ENCODE peak calls at places on chromosomes 16 and 17, in seven cellular contexts. W, E, G, N, J, M and L are unnamed samples.

GRCh38 chr17:57107498-57108101 is 22.6 kb downstream of the AKAP1 start:
- DNase-seq in W (no peak), E (no peak), G (peak; percentile 42), N (peak; percentile 92), J (no peak), M (peak; percentile 18), L (no peak)

GRCh38 chr16:88979616-88980015 is 2.6 kb upstream of the CBFA2T3 start:
- DNase-seq in W (no peak), E (no peak), G (no peak), N (no peak), J (no peak), M (no peak), L (no peak)

GRCh38 chr16:79658301-79659001 is 57.9 kb upstream of the MAF start:
- DNase-seq in W (no peak), E (no peak), G (peak; percentile 35), N (peak; percentile 40), J (no peak), M (peak; percentile 13), L (no peak)

GRCh38 chr16:25060920-25061319 is 45.8 kb upstream of the ARHGAP17 start:
- DNase-seq in W (no peak), E (no peak), G (peak; percentile 31), N (no peak), J (no peak), M (no peak), L (no peak)

GRCh38 chr17:79813826-79814623 is 17.1 kb upstream of the CBX8 start:
- DNase-seq in W (no peak), E (no peak), G (no peak), N (peak; percentile 38), J (no peak), M (peak; percentile 23), L (no peak)

GRCh38 chr17:60073621-60074020 is 5.1 kb downstream of the HEATR6 start:
- DNase-seq in W (no peak), E (no peak), G (no peak), N (no peak), J (no peak), M (no peak), L (no peak)

GRCh38 chr17:78144146-78144719 is 2.0 kb upstream of the C17orf99 start:
- DNase-seq in W (peak; percentile 74), E (no peak), G (peak; percentile 76), N (peak; percentile 90), J (peak; percentile 92), M (no peak), L (no peak)

GRCh38 chr16:57555831-57556230 is 13.4 kb downstream of the ADGRG5 start:
- DNase-seq in W (no peak), E (no peak), G (no peak), N (no peak), J (no peak), M (no peak), L (no peak)

GRCh38 chr16:72561-73537 is at the start of gene RHBDF1:
- DNase-seq in W (no peak), E (no peak), G (peak; percentile 47), N (peak; percentile 81), J (peak; percentile 69), M (peak; percentile 90), L (no peak)

GRCh38 chr17:8888704-8889302 is 21.3 kb upstream of the PIK3R6 start:
- DNase-seq in W (no peak), E (no peak), G (no peak), N (no peak), J (no peak), M (no peak), L (no peak)

GRCh38 chr17:59561042-59561441 is 4.4 kb upstream of the DHX40 start:
- DNase-seq in W (no peak), E (no peak), G (peak; percentile 3), N (peak; percentile 43), J (no peak), M (peak; percentile 22), L (no peak)

GRCh38 chr16:78748471-78748929 is 649.0 kb downstream of the WWOX start:
- DNase-seq in W (no peak), E (no peak), G (no peak), N (no peak), J (no peak), M (no peak), L (no peak)

GRCh38 chr17:75922963-75923874 is 17.6 kb downstream of the FBF1 start:
- DNase-seq in W (no peak), E (no peak), G (no peak), N (no peak), J (no peak), M (no peak), L (no peak)

GRCh38 chr17:45355087-45355486 is 38.3 kb upstream of the MAP3K14 start:
- DNase-seq in W (no peak), E (no peak), G (no peak), N (peak; percentile 7), J (no peak), M (no peak), L (no peak)

GRCh38 chr16:75288596-75289120 is 37.2 kb upstream of the BCAR1 start:
- DNase-seq in W (no peak), E (no peak), G (no peak), N (no peak), J (no peak), M (no peak), L (no peak)

GRCh38 chr17:50205111-50205821 is 3.8 kb upstream of the COL1A1 start:
- DNase-seq in W (no peak), E (no peak), G (peak; percentile 60), N (no peak), J (peak; percentile 48), M (no peak), L (no peak)

GRCh38 chr16:29705030-29705429 is 26.1 kb downstream of the QPRT start:
- DNase-seq in W (no peak), E (no peak), G (no peak), N (no peak), J (no peak), M (no peak), L (no peak)

GRCh38 chr16:31134091-31134571 is 1.4 kb downstream of the PRSS8 start:
- DNase-seq in W (no peak), E (no peak), G (peak; percentile 24), N (peak; percentile 22), J (no peak), M (no peak), L (no peak)

GRCh38 chr17:5592382-5592781 is 8.1 kb upstream of the NLRP1 start:
- DNase-seq in W (no peak), E (peak; percentile 16), G (peak; percentile 44), N (peak; percentile 55), J (no peak), M (peak; percentile 69), L (peak; percentile 28)

GRCh38 chr16:4140652-4141051 is 24.4 kb upstream of the ADCY9 start:
- DNase-seq in W (no peak), E (no peak), G (peak; percentile 63), N (no peak), J (no peak), M (no peak), L (no peak)

GRCh38 chr16:6016530-6017184 is 919.1 kb upstream of the EEF2KMT start:
- DNase-seq in W (no peak), E (no peak), G (no peak), N (peak; percentile 54), J (no peak), M (peak; percentile 90), L (no peak)

GRCh38 chr16:27671410-27671809 is 121.5 kb downstream of the KATNIP start:
- DNase-seq in W (no peak), E (no peak), G (no peak), N (no peak), J (no peak), M (no peak), L (no peak)

GRCh38 chr16:914453-914852 is 56.3 kb downstream of the LMF1 start:
- DNase-seq in W (no peak), E (no peak), G (peak; percentile 23), N (no peak), J (no peak), M (no peak), L (no peak)

GRCh38 chr17:4987767-4988083 is 250 bp upstream of the CAMTA2 start:
- DNase-seq in W (no peak), E (no peak), G (no peak), N (no peak), J (no peak), M (no peak), L (no peak)

GRCh38 chr17:76260669-76261068 is 4.5 kb upstream of the UBALD2 start:
- DNase-seq in W (no peak), E (no peak), G (no peak), N (no peak), J (no peak), M (no peak), L (no peak)

GRCh38 chr17:27577124-27577761 is 53.7 kb upstream of the LGALS9 start:
- DNase-seq in W (peak; percentile 69), E (no peak), G (peak; percentile 82), N (no peak), J (no peak), M (peak; percentile 60), L (no peak)

GRCh38 chr16:75305364-75306101 is 54.1 kb upstream of the BCAR1 start:
- DNase-seq in W (no peak), E (peak; percentile 99), G (peak; percentile 100), N (peak; percentile 92), J (peak; percentile 40), M (no peak), L (peak; percentile 100)

GRCh38 chr16:56985962-56986360 is 3.4 kb upstream of the NLRC5 start:
- DNase-seq in W (no peak), E (no peak), G (no peak), N (no peak), J (no peak), M (no peak), L (no peak)

GRCh38 chr16:65704866-65705265 is 583.0 kb upstream of the CDH11 start:
- DNase-seq in W (no peak), E (no peak), G (no peak), N (no peak), J (no peak), M (peak; percentile 8), L (no peak)

GRCh38 chr17:73899839-73900238 is 255.6 kb upstream of the SDK2 start:
- DNase-seq in W (no peak), E (no peak), G (no peak), N (no peak), J (no peak), M (no peak), L (no peak)

GRCh38 chr16:19969284-19969683 is 84.6 kb upstream of the GPRC5B start:
- DNase-seq in W (no peak), E (no peak), G (no peak), N (no peak), J (no peak), M (no peak), L (no peak)

GRCh38 chr17:81509687-81510523 is 2.7 kb downstream of the ACTG1 start:
- DNase-seq in W (no peak), E (no peak), G (no peak), N (no peak), J (no peak), M (no peak), L (no peak)